ENCODE peak calls at places on chromosomes 13 and 19, in seven cellular contexts. P is HCT116, J is SK-N-SH, Q is H1, R is K562, H is GM12878, D is HepG2. U is an unnamed sample.

GRCh38 chr13:46150134-46150693 is 31.8 kb downstream of the LCP1 start:
- DNase-seq in P (no peak), J (no peak), Q (no peak), R (no peak), H (no peak), D (no peak), U (no peak)

GRCh38 chr19:31391518-31391917 is 42.3 kb upstream of the TSHZ3 start:
- DNase-seq in P (no peak), J (no peak), Q (no peak), R (no peak), H (no peak), D (no peak), U (no peak)

GRCh38 chr13:85379991-85380390 is 419.2 kb downstream of the SLITRK6 start:
- DNase-seq in P (no peak), J (no peak), Q (no peak), R (no peak), H (no peak), D (no peak), U (no peak)

GRCh38 chr19:50794778-50795664 is 4.8 kb downstream of the ACP4 start:
- DNase-seq in P (no peak), J (peak; percentile 57), Q (no peak), R (peak; percentile 61), H (no peak), D (no peak), U (no peak)

GRCh38 chr13:91955546-91956355 is 557.3 kb downstream of the GPC5 start:
- DNase-seq in P (no peak), J (no peak), Q (no peak), R (no peak), H (no peak), D (no peak), U (no peak)

GRCh38 chr19:49210108-49210900 is 52.7 kb downstream of the TRPM4 start:
- DNase-seq in P (no peak), J (peak; percentile 69), Q (peak; percentile 97), R (peak; percentile 93), H (no peak), D (no peak), U (peak; percentile 57)

GRCh38 chr19:53927745-53928144 is 18.7 kb downstream of the CACNG7 start:
- DNase-seq in P (no peak), J (no peak), Q (peak; percentile 79), R (peak; percentile 54), H (no peak), D (peak; percentile 33), U (peak; percentile 55)

GRCh38 chr19:29579308-29579910 is 26.7 kb upstream of the POP4 start:
- DNase-seq in P (no peak), J (no peak), Q (no peak), R (no peak), H (no peak), D (no peak), U (no peak)

GRCh38 chr13:80244574-80244973 is 96.4 kb downstream of the SPRY2 start:
- DNase-seq in P (no peak), J (no peak), Q (no peak), R (no peak), H (no peak), D (no peak), U (no peak)

GRCh38 chr19:4089400-4089908 is 22.8 kb upstream of the ZBTB7A start:
- DNase-seq in P (no peak), J (no peak), Q (no peak), R (no peak), H (no peak), D (no peak), U (no peak)

GRCh38 chr19:1618157-1619093 is 13.2 kb upstream of the UQCR11 start:
- DNase-seq in P (peak; percentile 29), J (peak; percentile 78), Q (peak; percentile 54), R (peak; percentile 46), H (no peak), D (peak; percentile 41), U (peak; percentile 74)

GRCh38 chr13:76621726-76622125 is 264.5 kb downstream of the KCTD12 start:
- DNase-seq in P (no peak), J (no peak), Q (no peak), R (no peak), H (no peak), D (no peak), U (no peak)

GRCh38 chr19:802888-803561 is 5.8 kb downstream of the PTBP1 start:
- DNase-seq in P (no peak), J (no peak), Q (no peak), R (no peak), H (no peak), D (no peak), U (no peak)

GRCh38 chr19:18785179-18786124 is 5.7 kb downstream of the COMP start:
- DNase-seq in P (peak; percentile 60), J (peak; percentile 100), Q (no peak), R (peak; percentile 100), H (no peak), D (peak; percentile 65), U (peak; percentile 89)

GRCh38 chr13:26011996-26012688 is 39.7 kb downstream of the SHISA2 start:
- DNase-seq in P (no peak), J (no peak), Q (no peak), R (no peak), H (no peak), D (no peak), U (no peak)

GRCh38 chr19:4586245-4586644 is 26.8 kb upstream of the SEMA6B start:
- DNase-seq in P (no peak), J (no peak), Q (no peak), R (no peak), H (no peak), D (no peak), U (no peak)

GRCh38 chr13:48593551-48593950 is 60.2 kb upstream of the CYSLTR2 start:
- DNase-seq in P (no peak), J (no peak), Q (no peak), R (no peak), H (no peak), D (no peak), U (no peak)

GRCh38 chr13:61778531-61778930 is 362.9 kb upstream of the PCDH20 start:
- DNase-seq in P (no peak), J (no peak), Q (peak; percentile 44), R (no peak), H (no peak), D (no peak), U (no peak)

DNA sequence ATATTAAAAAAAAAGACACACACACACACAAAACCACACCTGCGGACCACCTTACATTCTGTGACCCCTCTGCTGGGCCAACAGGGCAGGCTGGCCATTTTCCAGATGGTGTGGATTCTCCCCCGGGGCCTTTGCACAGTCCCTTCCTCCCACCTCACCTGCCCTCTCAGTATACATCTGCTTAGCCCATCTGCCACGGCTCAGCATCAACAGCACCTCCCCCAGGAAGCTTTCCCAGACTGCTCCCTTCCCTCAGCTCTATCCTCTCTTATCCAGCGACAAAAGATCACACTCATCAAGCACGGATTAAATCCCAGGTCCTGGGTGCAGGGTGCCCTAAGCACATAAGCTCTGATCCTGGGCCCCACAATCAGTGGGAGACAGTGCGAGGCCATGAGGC is 4.5 kb downstream of the ZNF787 start:
- DNase-seq in P (no peak), J (no peak), Q (no peak), R (no peak), H (no peak), D (no peak), U (no peak)
- TF ChIP-seq JUND in P (no peak), J (no peak), Q (no peak), R (no peak), H (no peak), D (no peak), U (no peak)

GRCh38 chr19:5914358-5914774 is 312 bp downstream of the CAPS start:
- DNase-seq in P (no peak), J (no peak), Q (no peak), R (no peak), H (no peak), D (no peak), U (no peak)

GRCh38 chr19:5915782-5916165 is 1.7 kb downstream of the CAPS start:
- DNase-seq in P (no peak), J (no peak), Q (no peak), R (no peak), H (no peak), D (no peak), U (no peak)

GRCh38 chr19:5916201-5916708 is 2.2 kb downstream of the CAPS start:
- DNase-seq in P (no peak), J (no peak), Q (no peak), R (no peak), H (no peak), D (no peak), U (no peak)

GRCh38 chr19:5914946-5915781 is 1.1 kb downstream of the CAPS start:
- DNase-seq in P (no peak), J (no peak), Q (no peak), R (no peak), H (no peak), D (no peak), U (no peak)

DNA sequence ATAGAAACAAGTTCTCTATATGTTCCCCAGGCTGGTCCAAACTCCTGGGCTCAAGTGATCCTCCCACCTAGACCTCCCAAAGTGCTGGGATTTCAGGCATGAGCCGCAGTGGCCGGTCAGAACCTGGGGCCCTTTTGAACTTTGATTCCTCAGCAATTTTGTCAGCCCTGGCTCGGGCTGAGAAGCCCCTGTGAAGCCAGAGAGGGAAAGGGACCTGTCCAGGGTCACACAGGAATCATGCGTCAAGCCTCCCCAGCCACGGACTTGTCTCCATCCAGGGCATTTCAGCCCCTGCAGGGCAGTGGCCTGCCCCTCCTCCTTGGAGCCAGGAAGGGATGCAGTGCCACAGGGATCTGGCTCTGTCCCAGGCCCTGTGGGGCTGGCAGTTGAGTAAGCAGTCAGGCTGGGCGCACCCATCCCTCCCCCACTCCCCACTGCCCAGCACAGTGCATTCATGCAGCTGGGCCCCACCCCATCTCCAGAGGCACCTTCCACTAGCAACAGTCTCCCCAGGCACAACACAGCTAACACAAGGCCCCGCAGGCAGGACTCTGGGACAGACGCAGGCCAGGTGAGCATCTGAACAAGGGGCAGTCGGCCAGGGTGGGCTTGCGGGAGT is at the start of gene CAPS:
- DNase-seq in P (no peak), J (no peak), Q (no peak), R (no peak), H (no peak), D (peak; percentile 39), U (peak; percentile 25)
- TF ChIP-seq JUND in P (no peak), J (no peak), Q (no peak), R (no peak), H (no peak), D (no peak), U (no peak)

DNA sequence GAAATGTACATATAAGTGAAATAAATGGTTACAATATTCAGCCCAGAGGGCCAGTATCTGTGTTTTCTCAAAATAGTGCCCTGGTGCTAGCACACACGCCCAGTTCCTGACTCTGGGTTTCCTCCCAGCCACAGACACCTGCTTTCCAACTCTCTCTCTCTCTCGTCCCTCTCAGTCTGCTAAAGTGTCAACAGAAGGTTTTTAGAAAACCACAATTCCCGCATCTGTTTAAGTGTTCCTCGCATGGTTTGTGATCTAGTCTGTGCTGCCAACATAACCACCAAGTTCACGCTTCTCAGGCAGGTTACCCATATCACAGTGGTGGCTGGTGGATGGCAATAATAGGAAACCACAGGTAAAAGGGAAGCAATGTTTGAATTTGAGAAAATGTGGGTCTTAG is 17.8 kb upstream of the UPF3A start:
- DNase-seq in P (no peak), J (no peak), Q (no peak), R (no peak), H (peak; percentile 9), D (no peak), U (no peak)
- TF ChIP-seq JUND in P (no peak), J (no peak), Q (no peak), R (no peak), H (no peak), D (no peak), U (no peak)

DNA sequence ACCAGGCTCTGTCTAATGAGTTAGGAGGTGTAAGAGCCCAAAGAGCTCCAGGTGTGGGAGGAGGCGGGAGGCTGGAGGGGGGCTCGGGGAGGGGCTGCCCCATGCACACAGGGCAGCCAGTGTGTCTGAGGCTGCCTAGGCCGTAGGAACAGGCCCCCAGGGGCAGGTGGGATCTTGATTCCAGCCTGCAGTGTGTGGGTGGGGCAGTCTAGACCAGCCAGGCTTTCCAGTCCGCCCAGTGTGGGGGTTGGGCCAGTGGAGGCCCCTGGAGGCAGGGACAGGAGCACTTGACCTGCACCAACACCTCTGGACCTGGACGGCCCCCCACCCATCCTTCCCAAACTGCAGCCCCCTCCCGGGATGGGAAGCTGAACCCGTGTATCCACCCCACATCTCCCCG is 5.4 kb upstream of the CAMSAP3 start:
- DNase-seq in P (no peak), J (no peak), Q (no peak), R (no peak), H (no peak), D (no peak), U (no peak)
- TF ChIP-seq JUND in P (no peak), J (no peak), Q (no peak), R (no peak), H (no peak), D (no peak), U (no peak)